ENCODE peak calls at places on chromosome X, in nine cellular contexts. One of them, this sample, is unnamed.

GRCh38 chrX:11341274-11342256 is 48.4 kb downstream of the AMELX start:
- DNase-seq in upper lobe of right lung: peak; percentile 72
- DNase-seq in BE2C: no peak
- DNase-seq in thyroid gland: peak; percentile 9
- DNase-seq in transverse colon: peak; percentile 31
- DNase-seq in BJ: peak; percentile 44
- DNase-seq in PC-9: no peak
- DNase-seq in fibroblast of lung: peak; percentile 91
- DNase-seq in kidney epithelial cell: peak; percentile 42
- DNase-seq in this sample: peak; percentile 91

GRCh38 chrX:10486373-10486772 is 134.0 kb downstream of the MID1 start:
- DNase-seq in thyroid gland: no peak
- DNase-seq in PC-9: no peak
- DNase-seq in BE2C: no peak
- DNase-seq in BJ: peak; percentile 35
- DNase-seq in kidney epithelial cell: no peak
- DNase-seq in transverse colon: no peak
- DNase-seq in upper lobe of right lung: no peak
- DNase-seq in fibroblast of lung: peak; percentile 47
- DNase-seq in this sample: peak; percentile 75

GRCh38 chrX:30659421-30659820 is 6.2 kb downstream of the GK start:
- DNase-seq in upper lobe of right lung: no peak
- DNase-seq in BJ: peak; percentile 62
- DNase-seq in thyroid gland: no peak
- DNase-seq in fibroblast of lung: peak; percentile 95
- DNase-seq in PC-9: no peak
- DNase-seq in transverse colon: no peak
- DNase-seq in BE2C: no peak
- DNase-seq in kidney epithelial cell: peak; percentile 4
- DNase-seq in this sample: peak; percentile 82

GRCh38 chrX:24294619-24295018 is 19.2 kb downstream of the SUPT20HL2 start:
- DNase-seq in thyroid gland: no peak
- DNase-seq in BE2C: peak; percentile 49
- DNase-seq in upper lobe of right lung: no peak
- DNase-seq in PC-9: no peak
- DNase-seq in fibroblast of lung: no peak
- DNase-seq in transverse colon: peak; percentile 11
- DNase-seq in BJ: no peak
- DNase-seq in kidney epithelial cell: no peak
- DNase-seq in this sample: peak; percentile 20

GRCh38 chrX:29447867-29448266 is 767.5 kb upstream of the MAGEB2 start:
- DNase-seq in kidney epithelial cell: no peak
- DNase-seq in upper lobe of right lung: no peak
- DNase-seq in fibroblast of lung: peak; percentile 39
- DNase-seq in thyroid gland: no peak
- DNase-seq in PC-9: no peak
- DNase-seq in BE2C: no peak
- DNase-seq in BJ: no peak
- DNase-seq in transverse colon: no peak
- DNase-seq in this sample: peak; percentile 53

GRCh38 chrX:48938721-48939416 is 18.5 kb downstream of the OTUD5 start:
- DNase-seq in upper lobe of right lung: no peak
- DNase-seq in thyroid gland: no peak
- DNase-seq in PC-9: no peak
- DNase-seq in fibroblast of lung: no peak
- DNase-seq in BJ: no peak
- DNase-seq in kidney epithelial cell: no peak
- DNase-seq in transverse colon: peak; percentile 69
- DNase-seq in BE2C: no peak
- DNase-seq in this sample: no peak

GRCh38 chrX:102950908-102951866 is 14.1 kb downstream of the RAB40AL start:
- DNase-seq in kidney epithelial cell: no peak
- DNase-seq in BJ: no peak
- DNase-seq in fibroblast of lung: peak; percentile 51
- DNase-seq in upper lobe of right lung: no peak
- DNase-seq in PC-9: no peak
- DNase-seq in BE2C: peak; percentile 57
- DNase-seq in thyroid gland: peak; percentile 51
- DNase-seq in transverse colon: peak; percentile 44
- DNase-seq in this sample: peak; percentile 51

GRCh38 chrX:116417968-116418367 is 18.4 kb upstream of the SLC6A14 start:
- DNase-seq in PC-9: no peak
- DNase-seq in thyroid gland: no peak
- DNase-seq in BE2C: no peak
- DNase-seq in upper lobe of right lung: no peak
- DNase-seq in transverse colon: no peak
- DNase-seq in fibroblast of lung: no peak
- DNase-seq in BJ: no peak
- DNase-seq in kidney epithelial cell: no peak
- DNase-seq in this sample: no peak

GRCh38 chrX:112521658-112522057 is 158.1 kb downstream of the LHFPL1 start:
- DNase-seq in BJ: no peak
- DNase-seq in BE2C: no peak
- DNase-seq in kidney epithelial cell: no peak
- DNase-seq in PC-9: no peak
- DNase-seq in fibroblast of lung: no peak
- DNase-seq in thyroid gland: no peak
- DNase-seq in transverse colon: no peak
- DNase-seq in upper lobe of right lung: no peak
- DNase-seq in this sample: no peak

GRCh38 chrX:63424063-63424462 is 72.9 kb upstream of the SPIN4 start:
- DNase-seq in transverse colon: no peak
- DNase-seq in upper lobe of right lung: no peak
- DNase-seq in fibroblast of lung: no peak
- DNase-seq in BE2C: no peak
- DNase-seq in PC-9: peak; percentile 87
- DNase-seq in kidney epithelial cell: peak; percentile 9
- DNase-seq in thyroid gland: no peak
- DNase-seq in BJ: no peak
- DNase-seq in this sample: no peak

GRCh38 chrX:66030505-66031317 is 9.2 kb downstream of the VSIG4 start:
- DNase-seq in upper lobe of right lung: no peak
- DNase-seq in BJ: no peak
- DNase-seq in thyroid gland: no peak
- DNase-seq in fibroblast of lung: no peak
- DNase-seq in PC-9: no peak
- DNase-seq in BE2C: no peak
- DNase-seq in kidney epithelial cell: no peak
- DNase-seq in transverse colon: peak; percentile 25
- DNase-seq in this sample: peak; percentile 48

GRCh38 chrX:50327235-50327634 is 122.7 kb downstream of the CCNB3 start:
- DNase-seq in PC-9: no peak
- DNase-seq in upper lobe of right lung: no peak
- DNase-seq in fibroblast of lung: no peak
- DNase-seq in transverse colon: no peak
- DNase-seq in BJ: no peak
- DNase-seq in thyroid gland: peak; percentile 3
- DNase-seq in kidney epithelial cell: no peak
- DNase-seq in BE2C: no peak
- DNase-seq in this sample: no peak

GRCh38 chrX:21926527-21927278 is 13.8 kb upstream of the SMS start:
- DNase-seq in kidney epithelial cell: peak; percentile 90
- DNase-seq in BE2C: no peak
- DNase-seq in PC-9: peak; percentile 94
- DNase-seq in fibroblast of lung: peak; percentile 96
- DNase-seq in transverse colon: no peak
- DNase-seq in BJ: peak; percentile 80
- DNase-seq in upper lobe of right lung: no peak
- DNase-seq in thyroid gland: no peak
- DNase-seq in this sample: peak; percentile 97

GRCh38 chrX:48626401-48627298 is 29.4 kb downstream of the WDR13 start:
- DNase-seq in upper lobe of right lung: no peak
- DNase-seq in thyroid gland: no peak
- DNase-seq in transverse colon: no peak
- DNase-seq in BE2C: no peak
- DNase-seq in PC-9: no peak
- DNase-seq in BJ: no peak
- DNase-seq in kidney epithelial cell: no peak
- DNase-seq in fibroblast of lung: no peak
- DNase-seq in this sample: no peak

DNA sequence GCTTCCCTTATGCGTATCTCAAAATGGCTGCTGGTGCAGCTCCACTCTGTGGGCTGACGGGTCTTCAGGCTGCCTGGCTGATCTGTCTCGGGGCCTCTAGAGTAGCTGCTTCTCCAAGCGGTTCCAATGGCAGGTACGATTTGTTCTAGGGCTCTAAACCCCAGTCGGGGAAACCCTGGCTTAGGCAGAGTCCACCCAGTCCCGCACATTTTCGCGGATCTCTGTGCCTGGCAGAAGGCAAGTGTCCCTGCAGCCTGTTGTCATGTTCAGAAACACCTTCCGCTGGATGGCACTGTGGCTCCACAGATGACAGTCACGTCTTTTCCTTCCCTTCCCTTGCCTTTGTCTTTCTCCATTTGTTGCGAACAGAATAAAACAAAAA is 54.4 kb downstream of the NBDY start:
- DNase-seq in BE2C: no peak
- DNase-seq in fibroblast of lung: no peak
- DNase-seq in PC-9: no peak
- DNase-seq in upper lobe of right lung: no peak
- DNase-seq in thyroid gland: no peak
- DNase-seq in BJ: no peak
- DNase-seq in kidney epithelial cell: no peak
- DNase-seq in transverse colon: peak; percentile 87
- DNase-seq in this sample: peak; percentile 89
- H3K4me3 ChIP-seq in BE2C: no peak overlapping the region
- H3K4me3 ChIP-seq in fibroblast of lung: no peak overlapping the region
- H3K4me3 ChIP-seq in PC-9: no peak overlapping the region
- H3K4me3 ChIP-seq in upper lobe of right lung: no peak overlapping the region
- H3K4me3 ChIP-seq in thyroid gland: peak overlapping the region; percentile 12
- H3K4me3 ChIP-seq in BJ: no peak overlapping the region
- H3K4me3 ChIP-seq in kidney epithelial cell: peak overlapping the region; percentile 8
- H3K4me3 ChIP-seq in transverse colon: peak overlapping the region; percentile 6
- H3K4me3 ChIP-seq in this sample: peak overlapping the region; percentile 53

GRCh38 chrX:125786306-125786705 is 379.8 kb downstream of the DCAF12L2 start:
- DNase-seq in transverse colon: no peak
- DNase-seq in fibroblast of lung: no peak
- DNase-seq in BE2C: no peak
- DNase-seq in thyroid gland: no peak
- DNase-seq in kidney epithelial cell: no peak
- DNase-seq in upper lobe of right lung: no peak
- DNase-seq in BJ: no peak
- DNase-seq in PC-9: no peak
- DNase-seq in this sample: no peak

GRCh38 chrX:125791781-125792180 is 374.3 kb downstream of the DCAF12L2 start:
- DNase-seq in PC-9: no peak
- DNase-seq in fibroblast of lung: no peak
- DNase-seq in upper lobe of right lung: no peak
- DNase-seq in kidney epithelial cell: no peak
- DNase-seq in transverse colon: no peak
- DNase-seq in BJ: no peak
- DNase-seq in BE2C: no peak
- DNase-seq in thyroid gland: no peak
- DNase-seq in this sample: no peak
- TF ChIP-seq CTCF in PC-9: no peak
- TF ChIP-seq CTCF in fibroblast of lung: no peak
- TF ChIP-seq CTCF in upper lobe of right lung: no peak
- TF ChIP-seq CTCF in kidney epithelial cell: no peak
- TF ChIP-seq CTCF in transverse colon: no peak
- TF ChIP-seq CTCF in BJ: no peak
- TF ChIP-seq CTCF in BE2C: no peak
- TF ChIP-seq CTCF in thyroid gland: no peak
- TF ChIP-seq CTCF in this sample: no peak

DNA sequence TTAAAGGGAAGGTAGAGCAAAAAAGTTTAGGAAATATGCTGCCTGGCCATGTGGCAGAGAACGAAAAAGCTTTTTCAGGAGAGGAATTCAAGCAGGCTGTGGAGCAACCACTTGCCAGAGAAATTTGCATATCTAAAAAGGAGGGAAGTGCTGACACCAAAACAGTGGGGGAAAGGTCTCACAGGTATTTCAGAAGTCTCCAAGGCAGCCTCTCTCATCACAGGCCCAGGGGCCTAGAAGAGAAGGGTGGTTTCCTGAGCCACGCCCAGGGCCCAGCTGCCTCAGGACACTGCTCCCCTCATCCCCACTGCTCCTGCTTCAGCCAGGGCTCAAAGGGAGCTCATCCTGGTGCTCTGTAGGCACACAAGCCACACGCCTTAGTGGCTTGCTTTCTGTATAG is 29.9 kb upstream of the STS start:
- DNase-seq in kidney epithelial cell: no peak
- DNase-seq in BE2C: no peak
- DNase-seq in PC-9: no peak
- DNase-seq in upper lobe of right lung: no peak
- DNase-seq in transverse colon: no peak
- DNase-seq in fibroblast of lung: no peak
- DNase-seq in thyroid gland: no peak
- DNase-seq in BJ: no peak
- DNase-seq in this sample: no peak
- H3K4me3 ChIP-seq in kidney epithelial cell: no peak overlapping the region
- H3K4me3 ChIP-seq in BE2C: no peak overlapping the region
- H3K4me3 ChIP-seq in PC-9: no peak overlapping the region
- H3K4me3 ChIP-seq in upper lobe of right lung: no peak overlapping the region
- H3K4me3 ChIP-seq in transverse colon: no peak overlapping the region
- H3K4me3 ChIP-seq in fibroblast of lung: no peak overlapping the region
- H3K4me3 ChIP-seq in thyroid gland: no peak overlapping the region
- H3K4me3 ChIP-seq in BJ: no peak overlapping the region
- H3K4me3 ChIP-seq in this sample: no peak overlapping the region

DNA sequence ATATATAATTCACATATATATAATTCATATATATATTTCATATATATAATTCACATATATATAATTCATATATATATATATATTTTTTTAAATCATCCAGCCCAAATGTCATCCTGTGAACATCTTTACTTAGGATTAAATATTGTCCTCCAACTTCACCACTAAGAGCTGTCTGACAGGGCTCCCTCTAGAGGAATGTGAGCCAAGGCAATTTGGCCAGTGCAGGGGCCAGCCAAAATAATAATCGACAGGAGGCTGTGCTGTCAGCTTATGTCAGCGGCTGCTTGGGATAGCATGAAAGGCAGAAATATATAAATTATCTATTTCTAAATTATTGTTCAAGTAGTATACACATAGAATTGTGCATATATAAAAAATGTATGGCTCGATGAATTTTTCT is 29.5 kb downstream of the EGFL6 start:
- DNase-seq in fibroblast of lung: peak; percentile 18
- DNase-seq in PC-9: no peak
- DNase-seq in thyroid gland: no peak
- DNase-seq in BE2C: no peak
- DNase-seq in transverse colon: no peak
- DNase-seq in upper lobe of right lung: no peak
- DNase-seq in kidney epithelial cell: no peak
- DNase-seq in BJ: no peak
- DNase-seq in this sample: no peak
- TF ChIP-seq CTCF in fibroblast of lung: peak; percentile 34
- TF ChIP-seq CTCF in PC-9: peak; percentile 36
- TF ChIP-seq CTCF in thyroid gland: no peak
- TF ChIP-seq CTCF in BE2C: peak; percentile 40
- TF ChIP-seq CTCF in transverse colon: no peak
- TF ChIP-seq CTCF in upper lobe of right lung: no peak
- TF ChIP-seq CTCF in kidney epithelial cell: peak; percentile 37
- TF ChIP-seq CTCF in BJ: peak; percentile 18
- TF ChIP-seq CTCF in this sample: peak; percentile 45